ENCODE peak calls at places on chromosomes 13 and 19, in four cellular contexts. One of them, this sample, is unnamed.

GRCh38 chr19:15249560-15249874 is 17.3 kb upstream of the EPHX3 start:
- DNase-seq in H9: no peak
- DNase-seq in IMR-90: no peak
- DNase-seq in H1: no peak
- DNase-seq in this sample: no peak

GRCh38 chr19:17248011-17248776 is 2.5 kb upstream of the NR2F6 start:
- DNase-seq in IMR-90: no peak
- DNase-seq in H1: peak
- DNase-seq in H9: peak
- DNase-seq in this sample: peak

GRCh38 chr13:72290962-72291681 is 424.1 kb upstream of the DACH1 start:
- DNase-seq in IMR-90: no peak
- DNase-seq in H9: peak
- DNase-seq in H1: no peak
- DNase-seq in this sample: peak

GRCh38 chr19:30073152-30074000 is 131.3 kb downstream of the URI1 start:
- DNase-seq in H9: no peak
- DNase-seq in H1: no peak
- DNase-seq in IMR-90: no peak
- DNase-seq in this sample: peak

GRCh38 chr19:15195381-15195964 is 5.3 kb downstream of the NOTCH3 start:
- DNase-seq in H1: peak
- DNase-seq in IMR-90: peak
- DNase-seq in H9: peak
- DNase-seq in this sample: peak

GRCh38 chr13:76019421-76020044 is 383.4 kb downstream of the LMO7 start:
- DNase-seq in IMR-90: no peak
- DNase-seq in H1: peak
- DNase-seq in H9: peak
- DNase-seq in this sample: peak

GRCh38 chr13:81480634-81481033 is 1139.7 kb upstream of the SPRY2 start:
- DNase-seq in H9: no peak
- DNase-seq in H1: no peak
- DNase-seq in IMR-90: no peak
- DNase-seq in this sample: no peak

GRCh38 chr13:31775686-31776085 is 36.4 kb downstream of the RXFP2 start:
- DNase-seq in H9: no peak
- DNase-seq in H1: no peak
- DNase-seq in IMR-90: no peak
- DNase-seq in this sample: no peak

GRCh38 chr19:42421591-42422031 is 5.6 kb downstream of the LIPE start:
- DNase-seq in IMR-90: no peak
- DNase-seq in H9: no peak
- DNase-seq in H1: no peak
- DNase-seq in this sample: no peak

GRCh38 chr19:5818594-5818993 is 13.7 kb downstream of the NRTN start:
- DNase-seq in IMR-90: no peak
- DNase-seq in H9: no peak
- DNase-seq in H1: no peak
- DNase-seq in this sample: no peak

GRCh38 chr19:41415154-41415571 is 12.0 kb downstream of the B3GNT8 start:
- DNase-seq in H1: no peak
- DNase-seq in H9: no peak
- DNase-seq in IMR-90: no peak
- DNase-seq in this sample: no peak

GRCh38 chr13:100646030-100646673 is 28.4 kb downstream of the TMTC4 start:
- DNase-seq in H1: no peak
- DNase-seq in IMR-90: peak
- DNase-seq in H9: no peak
- DNase-seq in this sample: peak

GRCh38 chr13:113417008-113417735 is 36.1 kb downstream of the ADPRHL1 start:
- DNase-seq in IMR-90: no peak
- DNase-seq in H1: no peak
- DNase-seq in H9: no peak
- DNase-seq in this sample: no peak

GRCh38 chr13:102400619-102401125 is 1.2 kb downstream of the FGF14 start:
- DNase-seq in H9: peak
- DNase-seq in IMR-90: no peak
- DNase-seq in H1: no peak
- DNase-seq in this sample: peak

GRCh38 chr13:73411067-73411809 is 352.4 kb downstream of the KLF5 start:
- DNase-seq in IMR-90: peak
- DNase-seq in H9: no peak
- DNase-seq in H1: no peak
- DNase-seq in this sample: no peak

GRCh38 chr19:16779539-16780163 is 49.5 kb upstream of the SIN3B start:
- DNase-seq in H9: no peak
- DNase-seq in IMR-90: no peak
- DNase-seq in H1: no peak
- DNase-seq in this sample: no peak

GRCh38 chr19:6103217-6103644 is 7.1 kb downstream of the RFX2 start:
- DNase-seq in IMR-90: peak
- DNase-seq in H9: no peak
- DNase-seq in H1: no peak
- DNase-seq in this sample: no peak

GRCh38 chr13:51764184-51765141 is 39.5 kb downstream of the DHRS12 start:
- DNase-seq in H9: no peak
- DNase-seq in H1: no peak
- DNase-seq in IMR-90: peak
- DNase-seq in this sample: no peak

GRCh38 chr19:6947745-6948144 is 60.4 kb downstream of the ADGRE1 start:
- DNase-seq in IMR-90: no peak
- DNase-seq in H1: no peak
- DNase-seq in H9: no peak
- DNase-seq in this sample: no peak

GRCh38 chr19:29562299-29563297 is 36.8 kb downstream of the VSTM2B start:
- DNase-seq in IMR-90: no peak
- DNase-seq in H1: peak
- DNase-seq in H9: no peak
- DNase-seq in this sample: no peak

GRCh38 chr13:91459485-91459884 is 61.1 kb downstream of the GPC5 start:
- DNase-seq in IMR-90: no peak
- DNase-seq in H9: no peak
- DNase-seq in H1: no peak
- DNase-seq in this sample: peak

GRCh38 chr19:8490395-8490760 is 12.1 kb downstream of the PRAM1 start:
- DNase-seq in H9: no peak
- DNase-seq in IMR-90: no peak
- DNase-seq in H1: no peak
- DNase-seq in this sample: no peak

GRCh38 chr19:36032251-36033104 is at the start of gene CLIP3:
- DNase-seq in H9: peak
- DNase-seq in IMR-90: peak
- DNase-seq in H1: peak
- DNase-seq in this sample: peak

GRCh38 chr19:49749055-49749716 is 13.9 kb downstream of the TSKS start:
- DNase-seq in H1: no peak
- DNase-seq in IMR-90: peak
- DNase-seq in H9: no peak
- DNase-seq in this sample: peak

GRCh38 chr19:34128558-34129250 is 43.6 kb upstream of the LSM14A start:
- DNase-seq in H9: no peak
- DNase-seq in IMR-90: no peak
- DNase-seq in H1: no peak
- DNase-seq in this sample: no peak

GRCh38 chr13:42946927-42947326 is 45.1 kb downstream of the EPSTI1 start:
- DNase-seq in H9: no peak
- DNase-seq in IMR-90: peak
- DNase-seq in H1: no peak
- DNase-seq in this sample: no peak

GRCh38 chr19:14005381-14006084 is 587 bp downstream of the RFX1 start:
- DNase-seq in H9: peak
- DNase-seq in IMR-90: peak
- DNase-seq in H1: peak
- DNase-seq in this sample: peak

GRCh38 chr19:47232422-47233211 is 1.6 kb upstream of the BBC3 start:
- DNase-seq in IMR-90: peak
- DNase-seq in H1: no peak
- DNase-seq in H9: no peak
- DNase-seq in this sample: no peak

GRCh38 chr13:25901460-25902376 is 150.1 kb downstream of the SHISA2 start:
- DNase-seq in IMR-90: peak
- DNase-seq in H9: no peak
- DNase-seq in H1: no peak
- DNase-seq in this sample: peak

GRCh38 chr13:83350569-83350968 is 531.7 kb downstream of the SLITRK1 start:
- DNase-seq in H9: no peak
- DNase-seq in H1: no peak
- DNase-seq in IMR-90: peak
- DNase-seq in this sample: no peak

GRCh38 chr19:17079710-17080440 is 4.3 kb downstream of the MYO9B start:
- DNase-seq in IMR-90: peak
- DNase-seq in H1: no peak
- DNase-seq in H9: no peak
- DNase-seq in this sample: no peak

DNA sequence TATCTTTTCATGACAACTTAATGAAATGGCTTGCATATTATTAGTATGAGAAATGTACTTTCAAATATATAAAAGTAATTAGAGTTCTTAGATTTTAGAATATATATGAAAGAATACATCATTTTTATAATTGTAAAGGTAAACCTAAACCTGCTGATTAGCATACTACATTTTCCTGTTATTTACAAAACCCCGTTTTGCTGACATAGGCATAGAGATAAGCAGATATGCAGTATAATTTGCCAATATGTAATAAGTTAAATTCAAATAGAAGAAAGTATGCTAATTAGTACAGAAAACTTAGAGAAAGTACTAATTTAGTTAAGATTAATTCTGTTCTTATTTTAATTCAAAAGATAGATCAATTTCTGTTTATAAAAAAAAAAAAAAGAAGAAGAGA is 21.5 kb downstream of the MAB21L1 start:
- DNase-seq in H9: no peak
- DNase-seq in IMR-90: no peak
- DNase-seq in H1: no peak
- DNase-seq in this sample: no peak
- H3K56ac ChIP-seq in H9: no peak
- H3K56ac ChIP-seq in IMR-90: no peak
- H3K56ac ChIP-seq in H1: no peak
- H3K56ac ChIP-seq in this sample: no peak

GRCh38 chr13:50129065-50129922 is 114.0 kb downstream of the KCNRG start:
- DNase-seq in IMR-90: no peak
- DNase-seq in H1: peak
- DNase-seq in H9: no peak
- DNase-seq in this sample: peak
- H3K56ac ChIP-seq in IMR-90: no peak
- H3K56ac ChIP-seq in H1: no peak
- H3K56ac ChIP-seq in H9: no peak
- H3K56ac ChIP-seq in this sample: peak

DNA sequence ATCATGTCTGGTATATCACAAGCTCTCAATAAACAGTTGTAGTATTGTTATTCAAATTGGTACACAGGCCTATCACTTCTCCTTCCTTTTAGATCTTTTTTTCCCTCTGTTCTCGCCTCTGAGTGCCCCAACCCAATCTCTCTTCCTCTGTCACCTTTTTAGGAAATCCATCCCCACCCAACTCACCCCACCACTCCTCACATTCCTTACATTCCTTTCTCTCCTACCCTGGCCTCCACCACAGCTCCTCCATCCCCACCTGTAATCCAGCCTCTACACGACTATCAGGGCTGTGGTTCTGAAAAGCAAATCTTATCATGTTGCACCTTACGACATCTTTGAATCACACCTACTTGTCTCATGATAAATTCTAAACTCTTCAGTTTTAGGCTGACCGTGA is 545.4 kb upstream of the GPC6 start:
- DNase-seq in IMR-90: no peak
- DNase-seq in H1: no peak
- DNase-seq in H9: peak
- DNase-seq in this sample: peak
- H3K56ac ChIP-seq in IMR-90: no peak
- H3K56ac ChIP-seq in H1: no peak
- H3K56ac ChIP-seq in H9: no peak
- H3K56ac ChIP-seq in this sample: no peak

DNA sequence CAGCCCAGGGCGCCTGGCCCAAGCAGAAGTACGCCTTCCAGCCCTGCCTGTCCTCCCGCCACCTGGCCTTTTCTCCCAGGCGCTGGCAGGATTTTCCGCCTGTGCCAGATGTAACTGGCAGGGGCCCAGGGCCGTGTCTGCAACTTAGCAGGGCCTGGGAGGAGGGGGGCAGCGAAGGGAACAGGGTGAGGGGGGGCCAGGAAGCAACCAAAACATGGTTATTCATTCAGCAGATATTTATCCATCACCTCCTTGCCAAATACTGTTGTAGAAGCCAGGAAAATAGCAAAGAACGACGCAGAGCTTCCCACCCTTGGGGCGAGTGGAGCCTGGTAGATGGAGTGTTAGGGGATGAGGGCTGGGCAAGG is 5.6 kb downstream of the TLE6 start:
- DNase-seq in IMR-90: peak
- DNase-seq in H1: no peak
- DNase-seq in H9: no peak
- DNase-seq in this sample: no peak
- H3K56ac ChIP-seq in IMR-90: no peak
- H3K56ac ChIP-seq in H1: no peak
- H3K56ac ChIP-seq in H9: no peak
- H3K56ac ChIP-seq in this sample: no peak